ENCODE peak calls at places on chromosomes 5 and 9, in five cellular contexts. One of them, this sample, is unnamed. For H3K4me1, the result is how much of the 10 kb centered on the place peaks cover.

GRCh38 chr9:90815183-90815943 is 13.7 kb downstream of the SYK start:
- DNase-seq in tibial artery: no peak
- DNase-seq in gastrocnemius medialis: no peak
- DNase-seq in A673: peak
- DNase-seq in neural progenitor cell: no peak
- DNase-seq in this sample: no peak

GRCh38 chr5:36175043-36175442 is 23.1 kb downstream of the SKP2 start:
- DNase-seq in tibial artery: no peak
- DNase-seq in gastrocnemius medialis: no peak
- DNase-seq in A673: no peak
- DNase-seq in neural progenitor cell: no peak
- DNase-seq in this sample: no peak

GRCh38 chr5:116249648-116250047 is 164.8 kb downstream of the COMMD10 start:
- DNase-seq in tibial artery: no peak
- DNase-seq in gastrocnemius medialis: no peak
- DNase-seq in A673: no peak
- DNase-seq in neural progenitor cell: no peak
- DNase-seq in this sample: no peak

GRCh38 chr5:71829206-71829605 is 110.1 kb downstream of the CARTPT start:
- DNase-seq in tibial artery: no peak
- DNase-seq in gastrocnemius medialis: no peak
- DNase-seq in A673: no peak
- DNase-seq in neural progenitor cell: no peak
- DNase-seq in this sample: no peak

GRCh38 chr5:173204185-173204979 is 30.6 kb downstream of the NKX2-5 start:
- DNase-seq in tibial artery: no peak
- DNase-seq in gastrocnemius medialis: no peak
- DNase-seq in A673: peak
- DNase-seq in neural progenitor cell: no peak
- DNase-seq in this sample: no peak

GRCh38 chr9:21974542-21975409 is 19.4 kb downstream of the CDKN2A start:
- DNase-seq in tibial artery: no peak
- DNase-seq in gastrocnemius medialis: no peak
- DNase-seq in A673: no peak
- DNase-seq in neural progenitor cell: peak
- DNase-seq in this sample: no peak

GRCh38 chr5:179869641-179870402 is 11.2 kb upstream of the MRNIP start:
- DNase-seq in tibial artery: no peak
- DNase-seq in gastrocnemius medialis: no peak
- DNase-seq in A673: no peak
- DNase-seq in neural progenitor cell: peak
- DNase-seq in this sample: no peak

GRCh38 chr9:12846035-12846434 is 71.2 kb downstream of the LURAP1L start:
- DNase-seq in tibial artery: no peak
- DNase-seq in gastrocnemius medialis: no peak
- DNase-seq in A673: no peak
- DNase-seq in neural progenitor cell: no peak
- DNase-seq in this sample: no peak

GRCh38 chr9:98199388-98200033 is 7.1 kb upstream of the CORO2A start:
- DNase-seq in tibial artery: no peak
- DNase-seq in gastrocnemius medialis: no peak
- DNase-seq in A673: no peak
- DNase-seq in neural progenitor cell: peak
- DNase-seq in this sample: no peak

GRCh38 chr5:66617991-66618768 is 22.0 kb downstream of the MAST4 start:
- DNase-seq in tibial artery: no peak
- DNase-seq in gastrocnemius medialis: no peak
- DNase-seq in A673: no peak
- DNase-seq in neural progenitor cell: no peak
- DNase-seq in this sample: no peak

GRCh38 chr5:103800728-103801127 is 238.1 kb upstream of the NUDT12 start:
- DNase-seq in tibial artery: no peak
- DNase-seq in gastrocnemius medialis: no peak
- DNase-seq in A673: no peak
- DNase-seq in neural progenitor cell: no peak
- DNase-seq in this sample: no peak

DNA sequence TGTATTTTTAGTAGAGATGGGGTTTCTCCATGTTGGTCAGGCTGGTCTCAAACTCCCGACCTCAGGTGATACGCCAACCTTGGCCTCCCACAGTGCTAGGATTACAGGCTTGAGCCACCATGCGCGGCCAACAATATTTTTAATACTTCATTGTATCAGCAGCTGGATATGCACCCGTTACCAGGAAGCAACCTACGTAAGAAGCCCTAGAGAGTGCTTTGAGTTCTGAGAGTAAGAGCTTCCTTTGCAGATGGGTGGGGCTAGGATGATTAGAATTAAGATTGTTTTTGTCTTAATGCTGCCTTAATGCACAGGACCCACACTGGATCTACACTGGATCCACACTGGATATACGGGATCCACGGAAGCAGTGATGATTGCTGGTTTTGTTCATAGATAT is 123.9 kb upstream of the ABCA1 start:
- DNase-seq in tibial artery: no peak
- DNase-seq in gastrocnemius medialis: no peak
- DNase-seq in A673: no peak
- DNase-seq in neural progenitor cell: no peak
- DNase-seq in this sample: no peak
- H3K4me3 ChIP-seq in tibial artery: no peak
- H3K4me3 ChIP-seq in gastrocnemius medialis: no peak
- H3K4me3 ChIP-seq in A673: no peak
- H3K4me3 ChIP-seq in neural progenitor cell: no peak
- H3K4me3 ChIP-seq in this sample: no peak

GRCh38 chr5:154316223-154316967 is 125.9 kb downstream of the GALNT10 start:
- DNase-seq in tibial artery: no peak
- DNase-seq in gastrocnemius medialis: no peak
- DNase-seq in A673: no peak
- DNase-seq in neural progenitor cell: no peak
- DNase-seq in this sample: no peak
- H3K27ac ChIP-seq in tibial artery: peak
- H3K27ac ChIP-seq in gastrocnemius medialis: no peak
- H3K27ac ChIP-seq in A673: no peak
- H3K27ac ChIP-seq in neural progenitor cell: no peak
- H3K27ac ChIP-seq in this sample: no peak

DNA sequence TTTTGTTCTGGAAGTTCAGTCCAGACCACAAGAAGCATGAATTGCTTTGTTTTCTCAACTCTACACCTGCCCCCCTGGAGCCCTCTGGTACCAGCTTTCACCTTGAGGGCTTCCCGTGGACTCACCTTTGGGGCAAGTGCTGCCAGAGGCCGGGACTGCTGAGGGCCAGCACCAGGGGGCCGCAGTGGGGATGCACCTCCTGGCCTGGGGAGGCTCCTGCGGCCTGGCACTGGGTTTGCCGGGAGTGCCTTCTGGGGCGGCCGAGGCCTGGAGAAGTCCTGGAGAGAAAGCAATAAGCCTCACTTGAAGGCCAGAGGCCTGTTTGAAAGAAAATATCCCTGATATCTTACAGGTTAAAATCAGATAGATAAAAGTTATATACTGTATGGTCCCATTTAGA is 21.7 kb downstream of the NIPAL4 start:
- DNase-seq in tibial artery: no peak
- DNase-seq in gastrocnemius medialis: no peak
- DNase-seq in A673: no peak
- DNase-seq in neural progenitor cell: no peak
- DNase-seq in this sample: peak
- H3K4me1 ChIP-seq in tibial artery: under half
- H3K4me1 ChIP-seq in gastrocnemius medialis: under half
- H3K4me1 ChIP-seq in A673: under half
- H3K4me1 ChIP-seq in neural progenitor cell: under half
- H3K4me1 ChIP-seq in this sample: under half

DNA sequence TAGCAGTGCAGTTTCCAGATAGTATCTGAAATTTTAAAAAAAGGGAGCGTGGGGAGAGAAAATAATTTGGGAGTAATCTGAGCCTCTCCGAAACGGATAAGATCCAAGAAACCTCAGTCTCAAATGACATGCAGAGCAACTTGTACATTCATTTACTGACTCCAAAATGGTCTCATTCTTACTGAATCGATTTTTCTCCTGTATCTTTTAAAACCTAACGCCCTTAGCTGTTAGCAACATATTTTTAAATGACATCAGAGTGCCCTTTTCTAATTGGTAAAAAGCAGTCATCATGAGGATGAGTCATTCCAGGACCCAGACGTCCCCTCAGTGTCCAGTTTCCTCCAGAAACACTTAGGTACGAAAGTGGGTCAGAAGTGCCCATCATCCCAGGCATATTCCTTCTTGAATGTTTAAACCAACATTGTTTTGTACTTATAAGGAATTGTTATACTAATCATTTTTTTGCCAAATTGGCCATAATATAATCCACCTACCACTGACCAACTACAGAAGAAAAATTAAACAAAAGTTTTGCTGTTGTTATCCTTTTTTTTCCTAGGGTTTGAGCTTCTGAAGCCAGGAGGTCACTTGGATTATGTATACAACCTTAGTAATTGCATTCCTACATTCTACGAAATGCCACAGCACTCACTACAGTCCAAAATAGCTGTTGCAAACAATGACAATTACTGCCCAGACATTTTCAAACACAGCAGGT is 354.4 kb downstream of the ADAMTS6 start:
- DNase-seq in tibial artery: no peak
- DNase-seq in gastrocnemius medialis: no peak
- DNase-seq in A673: no peak
- DNase-seq in neural progenitor cell: no peak
- DNase-seq in this sample: no peak
- H3K4me3 ChIP-seq in tibial artery: no peak
- H3K4me3 ChIP-seq in gastrocnemius medialis: no peak
- H3K4me3 ChIP-seq in A673: no peak
- H3K4me3 ChIP-seq in neural progenitor cell: no peak
- H3K4me3 ChIP-seq in this sample: no peak

This sample was measured in left lung.